ENCODE peak calls at places on chromosome 10, in six cellular contexts. One of them, this sample, is unnamed.

GRCh38 chr10:109855746-109856145 is 67.6 kb downstream of the XPNPEP1 start:
- DNase-seq in RWPE1: no peak
- DNase-seq in cardiac muscle cell: no peak
- DNase-seq in dorsolateral prefrontal cortex: no peak
- DNase-seq in neural progenitor cell: no peak
- DNase-seq in psoas muscle: no peak
- DNase-seq in this sample: no peak

GRCh38 chr10:115871855-115872254 is 401.2 kb downstream of the GFRA1 start:
- DNase-seq in cardiac muscle cell: no peak
- DNase-seq in RWPE1: no peak
- DNase-seq in psoas muscle: no peak
- DNase-seq in dorsolateral prefrontal cortex: no peak
- DNase-seq in neural progenitor cell: no peak
- DNase-seq in this sample: no peak

GRCh38 chr10:18414061-18414460 is 237.3 kb downstream of the NSUN6 start:
- DNase-seq in cardiac muscle cell: no peak
- DNase-seq in psoas muscle: no peak
- DNase-seq in dorsolateral prefrontal cortex: no peak
- DNase-seq in RWPE1: no peak
- DNase-seq in neural progenitor cell: no peak
- DNase-seq in this sample: no peak

GRCh38 chr10:103669944-103670343 is 176.4 kb downstream of the NEURL1 start:
- DNase-seq in neural progenitor cell: no peak
- DNase-seq in dorsolateral prefrontal cortex: no peak
- DNase-seq in RWPE1: no peak
- DNase-seq in psoas muscle: no peak
- DNase-seq in cardiac muscle cell: no peak
- DNase-seq in this sample: no peak

GRCh38 chr10:122331615-122332446 is 42.7 kb upstream of the PLEKHA1 start:
- DNase-seq in cardiac muscle cell: no peak
- DNase-seq in RWPE1: no peak
- DNase-seq in psoas muscle: no peak
- DNase-seq in neural progenitor cell: no peak
- DNase-seq in dorsolateral prefrontal cortex: peak; percentile 62
- DNase-seq in this sample: no peak

GRCh38 chr10:132685121-132685891 is 100.6 kb downstream of the NKX6-2 start:
- DNase-seq in dorsolateral prefrontal cortex: peak; percentile 93
- DNase-seq in neural progenitor cell: peak; percentile 20
- DNase-seq in cardiac muscle cell: peak; percentile 65
- DNase-seq in psoas muscle: peak; percentile 46
- DNase-seq in RWPE1: peak; percentile 71
- DNase-seq in this sample: no peak

GRCh38 chr10:116138897-116139296 is 134.1 kb downstream of the GFRA1 start:
- DNase-seq in neural progenitor cell: no peak
- DNase-seq in cardiac muscle cell: no peak
- DNase-seq in dorsolateral prefrontal cortex: no peak
- DNase-seq in psoas muscle: no peak
- DNase-seq in RWPE1: no peak
- DNase-seq in this sample: no peak

GRCh38 chr10:76509501-76509900 is 1078.1 kb downstream of the LRMDA start:
- DNase-seq in psoas muscle: no peak
- DNase-seq in RWPE1: no peak
- DNase-seq in neural progenitor cell: peak; percentile 5
- DNase-seq in dorsolateral prefrontal cortex: no peak
- DNase-seq in cardiac muscle cell: peak; percentile 10
- DNase-seq in this sample: no peak

GRCh38 chr10:14205246-14205645 is 125.5 kb downstream of the FRMD4A start:
- DNase-seq in psoas muscle: no peak
- DNase-seq in dorsolateral prefrontal cortex: no peak
- DNase-seq in RWPE1: no peak
- DNase-seq in cardiac muscle cell: no peak
- DNase-seq in neural progenitor cell: no peak
- DNase-seq in this sample: no peak

GRCh38 chr10:90484518-90484917 is 373.3 kb downstream of the HTR7 start:
- DNase-seq in neural progenitor cell: peak; percentile 13
- DNase-seq in dorsolateral prefrontal cortex: no peak
- DNase-seq in RWPE1: peak; percentile 84
- DNase-seq in psoas muscle: no peak
- DNase-seq in cardiac muscle cell: no peak
- DNase-seq in this sample: no peak

GRCh38 chr10:28777911-28778310 is 100.6 kb downstream of the BAMBI start:
- DNase-seq in dorsolateral prefrontal cortex: no peak
- DNase-seq in neural progenitor cell: no peak
- DNase-seq in psoas muscle: no peak
- DNase-seq in cardiac muscle cell: no peak
- DNase-seq in RWPE1: no peak
- DNase-seq in this sample: no peak

GRCh38 chr10:33325929-33326328 is 8.5 kb downstream of the NRP1 start:
- DNase-seq in dorsolateral prefrontal cortex: no peak
- DNase-seq in RWPE1: no peak
- DNase-seq in cardiac muscle cell: no peak
- DNase-seq in psoas muscle: no peak
- DNase-seq in neural progenitor cell: no peak
- DNase-seq in this sample: peak; percentile 5

GRCh38 chr10:86945361-86946214 is 11.8 kb downstream of the MMRN2 start:
- DNase-seq in dorsolateral prefrontal cortex: no peak
- DNase-seq in neural progenitor cell: peak; percentile 79
- DNase-seq in psoas muscle: peak; percentile 51
- DNase-seq in cardiac muscle cell: peak; percentile 33
- DNase-seq in RWPE1: no peak
- DNase-seq in this sample: peak; percentile 49

GRCh38 chr10:102384053-102384452 is 11.5 kb upstream of the NFKB2 start:
- DNase-seq in cardiac muscle cell: peak; percentile 43
- DNase-seq in psoas muscle: no peak
- DNase-seq in dorsolateral prefrontal cortex: no peak
- DNase-seq in neural progenitor cell: peak; percentile 70
- DNase-seq in RWPE1: no peak
- DNase-seq in this sample: no peak

GRCh38 chr10:77643795-77644468 is 6.3 kb upstream of the KCNMA1 start:
- DNase-seq in dorsolateral prefrontal cortex: no peak
- DNase-seq in psoas muscle: no peak
- DNase-seq in neural progenitor cell: peak; percentile 78
- DNase-seq in cardiac muscle cell: peak; percentile 78
- DNase-seq in RWPE1: peak; percentile 46
- DNase-seq in this sample: peak; percentile 24
- TF ChIP-seq CTCF in dorsolateral prefrontal cortex: peak; percentile 55
- TF ChIP-seq CTCF in psoas muscle: peak; percentile 40
- TF ChIP-seq CTCF in neural progenitor cell: peak; percentile 68
- TF ChIP-seq CTCF in cardiac muscle cell: peak; percentile 60
- TF ChIP-seq CTCF in RWPE1: peak; percentile 39
- TF ChIP-seq CTCF in this sample: peak; percentile 42

GRCh38 chr10:21497177-21497807 is 28.2 kb downstream of the SKIDA1 start:
- DNase-seq in RWPE1: peak; percentile 92
- DNase-seq in psoas muscle: peak; percentile 92
- DNase-seq in cardiac muscle cell: peak; percentile 90
- DNase-seq in neural progenitor cell: peak; percentile 90
- DNase-seq in dorsolateral prefrontal cortex: peak; percentile 89
- DNase-seq in this sample: peak; percentile 77

GRCh38 chr10:21495002-21495685 is 30.3 kb downstream of the SKIDA1 start:
- DNase-seq in dorsolateral prefrontal cortex: no peak
- DNase-seq in neural progenitor cell: no peak
- DNase-seq in cardiac muscle cell: no peak
- DNase-seq in RWPE1: peak; percentile 6
- DNase-seq in psoas muscle: no peak
- DNase-seq in this sample: no peak

GRCh38 chr10:21498416-21498815 is 27.1 kb downstream of the SKIDA1 start:
- DNase-seq in neural progenitor cell: no peak
- DNase-seq in psoas muscle: no peak
- DNase-seq in dorsolateral prefrontal cortex: no peak
- DNase-seq in RWPE1: no peak
- DNase-seq in cardiac muscle cell: no peak
- DNase-seq in this sample: no peak

GRCh38 chr10:21495686-21496284 is 29.7 kb downstream of the SKIDA1 start:
- DNase-seq in cardiac muscle cell: peak; percentile 95
- DNase-seq in RWPE1: peak; percentile 92
- DNase-seq in dorsolateral prefrontal cortex: peak; percentile 87
- DNase-seq in psoas muscle: peak; percentile 91
- DNase-seq in neural progenitor cell: peak; percentile 95
- DNase-seq in this sample: peak; percentile 94

DNA sequence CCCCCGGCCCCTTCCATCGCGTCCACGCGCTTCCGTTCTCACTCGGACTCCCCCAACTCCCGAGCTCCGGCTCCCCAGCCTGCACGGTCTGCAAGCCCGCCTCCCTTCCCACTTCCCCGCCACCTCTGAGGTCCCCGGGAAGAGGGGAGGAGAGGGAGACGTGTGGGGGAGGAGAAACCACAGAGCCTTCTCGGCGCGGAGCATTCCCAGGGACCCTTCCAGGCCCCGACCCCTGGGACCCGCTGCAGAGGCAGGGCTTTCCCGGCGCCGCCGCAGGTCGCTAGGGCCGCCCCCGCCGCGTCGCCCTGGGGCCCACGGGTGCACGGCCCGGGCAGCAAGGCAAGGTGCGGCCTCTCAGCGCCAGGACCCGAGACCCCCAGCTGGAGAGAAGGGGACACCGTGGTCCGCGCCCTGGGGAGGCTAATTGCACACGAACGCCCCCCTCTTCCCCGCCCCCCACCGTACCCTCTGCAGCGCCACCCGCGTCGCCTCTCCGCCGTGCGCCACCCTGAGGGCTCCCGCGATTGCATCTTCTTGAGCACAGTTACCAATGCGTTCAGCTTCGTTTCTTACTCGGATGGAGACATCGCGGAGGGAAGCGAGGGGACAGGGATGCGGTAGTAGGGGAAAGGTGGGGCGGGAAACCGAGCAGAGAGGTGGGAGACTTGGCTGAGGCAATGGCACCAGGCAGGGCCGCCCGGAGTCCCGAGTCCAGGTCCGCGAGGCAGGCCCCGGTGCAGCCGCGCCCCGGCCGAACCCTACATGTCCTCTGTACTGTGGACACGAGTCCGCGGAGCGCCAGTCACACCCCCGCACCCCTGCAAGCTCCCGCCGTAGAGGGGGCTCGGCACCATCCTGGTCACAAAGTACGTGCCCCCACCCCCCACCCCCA is 29.0 kb downstream of the SKIDA1 start:
- DNase-seq in RWPE1: peak; percentile 41
- DNase-seq in dorsolateral prefrontal cortex: peak; percentile 75
- DNase-seq in psoas muscle: peak; percentile 70
- DNase-seq in neural progenitor cell: peak; percentile 84
- DNase-seq in cardiac muscle cell: peak; percentile 54
- DNase-seq in this sample: peak; percentile 71
- TF ChIP-seq CTCF in RWPE1: peak; percentile 45
- TF ChIP-seq CTCF in dorsolateral prefrontal cortex: peak; percentile 54
- TF ChIP-seq CTCF in psoas muscle: peak; percentile 16
- TF ChIP-seq CTCF in neural progenitor cell: peak; percentile 45
- TF ChIP-seq CTCF in cardiac muscle cell: peak; percentile 38
- TF ChIP-seq CTCF in this sample: no peak

GRCh38 chr10:13056461-13057077 is 43.4 kb upstream of the OPTN start:
- DNase-seq in neural progenitor cell: peak; percentile 50
- DNase-seq in psoas muscle: no peak
- DNase-seq in dorsolateral prefrontal cortex: no peak
- DNase-seq in RWPE1: peak; percentile 38
- DNase-seq in cardiac muscle cell: peak; percentile 52
- DNase-seq in this sample: no peak
- TF ChIP-seq CTCF in neural progenitor cell: peak; percentile 65
- TF ChIP-seq CTCF in psoas muscle: no peak
- TF ChIP-seq CTCF in dorsolateral prefrontal cortex: peak; percentile 33
- TF ChIP-seq CTCF in RWPE1: peak; percentile 25
- TF ChIP-seq CTCF in cardiac muscle cell: peak; percentile 66
- TF ChIP-seq CTCF in this sample: peak; percentile 35

DNA sequence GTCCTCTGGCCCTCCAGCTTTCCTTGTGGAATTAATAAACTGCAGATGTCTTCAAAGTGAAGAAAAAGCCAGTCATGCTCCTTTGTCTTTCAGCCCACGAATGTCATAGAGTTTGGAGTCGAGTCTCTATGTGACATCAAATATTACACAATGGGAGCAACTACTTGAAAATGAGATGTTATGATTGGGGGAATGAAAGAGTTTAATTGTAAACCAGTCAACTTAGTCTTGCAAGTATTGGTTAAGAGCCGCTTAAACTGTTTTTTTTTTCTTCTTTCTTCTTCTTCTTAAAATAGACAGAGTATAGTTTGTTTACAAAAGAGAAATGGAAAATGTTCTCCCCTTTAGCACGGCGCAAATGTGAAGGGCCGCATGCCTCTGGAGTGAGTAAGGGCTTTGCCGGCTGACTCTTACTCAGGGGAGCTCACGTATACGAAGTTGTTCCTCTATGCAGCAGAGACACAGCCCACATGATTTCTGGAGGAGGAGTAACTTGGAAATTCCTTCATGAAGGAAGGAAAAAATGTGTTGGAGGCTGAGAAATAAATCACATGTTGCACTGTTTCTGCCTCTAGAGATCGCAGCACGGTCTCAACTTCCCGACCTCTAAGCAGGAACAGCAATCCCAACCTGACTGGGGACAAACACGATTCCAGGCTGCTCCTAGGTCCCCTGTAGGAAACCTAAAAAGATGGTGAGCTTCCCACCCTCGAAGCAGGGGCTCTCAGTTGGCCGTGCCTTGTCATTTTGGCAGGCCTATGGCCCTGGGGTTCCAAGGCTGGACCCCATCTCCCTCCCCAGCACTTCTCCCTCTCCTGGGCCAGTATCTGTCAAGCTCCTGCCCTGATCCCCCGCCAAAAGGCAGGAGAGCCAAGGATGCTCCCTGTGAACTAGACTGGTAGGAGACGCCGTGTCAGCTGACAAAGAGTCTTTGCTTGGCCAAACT is 44.9 kb downstream of the MYOF start:
- DNase-seq in RWPE1: peak; percentile 94
- DNase-seq in dorsolateral prefrontal cortex: peak; percentile 58
- DNase-seq in psoas muscle: peak; percentile 84
- DNase-seq in neural progenitor cell: peak; percentile 37
- DNase-seq in cardiac muscle cell: peak; percentile 99
- DNase-seq in this sample: peak; percentile 30
- TF ChIP-seq CTCF in RWPE1: no peak
- TF ChIP-seq CTCF in dorsolateral prefrontal cortex: no peak
- TF ChIP-seq CTCF in psoas muscle: no peak
- TF ChIP-seq CTCF in neural progenitor cell: no peak
- TF ChIP-seq CTCF in cardiac muscle cell: no peak
- TF ChIP-seq CTCF in this sample: no peak

GRCh38 chr10:47403401-47404318 is 19.6 kb upstream of the ZNF488 start:
- DNase-seq in cardiac muscle cell: peak; percentile 71
- DNase-seq in neural progenitor cell: no peak
- DNase-seq in dorsolateral prefrontal cortex: no peak
- DNase-seq in RWPE1: no peak
- DNase-seq in psoas muscle: no peak
- DNase-seq in this sample: no peak
- TF ChIP-seq CTCF in cardiac muscle cell: peak; percentile 4
- TF ChIP-seq CTCF in neural progenitor cell: no peak
- TF ChIP-seq CTCF in dorsolateral prefrontal cortex: no peak
- TF ChIP-seq CTCF in RWPE1: no peak
- TF ChIP-seq CTCF in psoas muscle: no peak
- TF ChIP-seq CTCF in this sample: no peak